ENCODE peak calls at places on chromosomes 2 and 18, in ten cellular contexts. N is heart right ventricle; S is left ventricle myocardium inferior; M is neural progenitor cell; A is HFF-Myc; R is tibial artery; G is pancreas; K is heart left ventricle; I is fibroblast of mammary gland; Y is effector memory CD4-positive, alpha-beta T cell. V is an unnamed sample.

GRCh38 chr2:217899231-217900009 is 103.4 kb downstream of the TNS1 start:
- DNase-seq in Y (no peak), M (peak), R (peak), G (peak), A (no peak), K (peak), S (peak), N (peak), I (peak), V (peak)

GRCh38 chr2:126399001-126399400 is 257.0 kb upstream of the GYPC start:
- DNase-seq in A (no peak), I (no peak), R (no peak), N (no peak), S (no peak), G (no peak), K (no peak), M (no peak), Y (no peak), V (no peak)

GRCh38 chr2:216644846-216645635 is 11.8 kb downstream of the IGFBP2 start:
- DNase-seq in Y (no peak), N (no peak), I (no peak), S (no peak), G (peak), R (no peak), A (no peak), M (no peak), K (no peak), V (no peak)

GRCh38 chr18:30578707-30579106 is 463.8 kb downstream of the DSC3 start:
- DNase-seq in M (no peak), K (no peak), G (no peak), N (no peak), A (no peak), I (no peak), R (no peak), Y (no peak), S (no peak), V (no peak)

GRCh38 chr2:57720728-57721627 is 325.6 kb upstream of the VRK2 start:
- DNase-seq in K (peak), I (peak), S (no peak), M (peak), R (no peak), Y (no peak), G (peak), A (peak), N (no peak), V (peak)

GRCh38 chr2:42854207-42854818 is 61.9 kb upstream of the HAAO start:
- DNase-seq in A (no peak), R (peak), Y (no peak), S (peak), N (peak), G (no peak), I (peak), M (peak), K (peak), V (no peak)

GRCh38 chr18:62556397-62556796 is 33.6 kb downstream of the ZCCHC2 start:
- DNase-seq in S (no peak), M (peak), N (no peak), Y (no peak), I (no peak), G (no peak), A (no peak), R (no peak), K (no peak), V (no peak)

GRCh38 chr2:151043484-151043883 is 218.2 kb downstream of the RBM43 start:
- DNase-seq in M (no peak), A (peak), G (no peak), R (no peak), Y (no peak), S (no peak), K (no peak), N (no peak), I (peak), V (peak)

GRCh38 chr2:65413610-65414009 is 18.8 kb downstream of the SPRED2 start:
- DNase-seq in R (no peak), N (no peak), I (no peak), A (no peak), S (no peak), M (no peak), Y (no peak), K (no peak), G (no peak), V (no peak)

GRCh38 chr2:200091126-200091525 is 135.7 kb downstream of the MAIP1 start:
- DNase-seq in G (no peak), I (no peak), K (no peak), M (peak), S (no peak), N (no peak), R (no peak), Y (no peak), A (no peak), V (no peak)

GRCh38 chr18:78542204-78542603 is 437.4 kb upstream of the SALL3 start:
- DNase-seq in K (peak), A (no peak), R (no peak), I (no peak), Y (no peak), G (peak), S (peak), N (peak), M (no peak), V (no peak)

GRCh38 chr2:105655244-105655643 is 89.5 kb upstream of the NCK2 start:
- DNase-seq in G (no peak), A (no peak), K (no peak), M (no peak), I (no peak), S (no peak), Y (no peak), R (no peak), N (no peak), V (no peak)

GRCh38 chr2:177038772-177039484 is 173.7 kb upstream of the HNRNPA3 start:
- DNase-seq in R (no peak), S (no peak), I (peak), A (no peak), N (no peak), K (no peak), Y (no peak), M (no peak), G (no peak), V (no peak)

DNA sequence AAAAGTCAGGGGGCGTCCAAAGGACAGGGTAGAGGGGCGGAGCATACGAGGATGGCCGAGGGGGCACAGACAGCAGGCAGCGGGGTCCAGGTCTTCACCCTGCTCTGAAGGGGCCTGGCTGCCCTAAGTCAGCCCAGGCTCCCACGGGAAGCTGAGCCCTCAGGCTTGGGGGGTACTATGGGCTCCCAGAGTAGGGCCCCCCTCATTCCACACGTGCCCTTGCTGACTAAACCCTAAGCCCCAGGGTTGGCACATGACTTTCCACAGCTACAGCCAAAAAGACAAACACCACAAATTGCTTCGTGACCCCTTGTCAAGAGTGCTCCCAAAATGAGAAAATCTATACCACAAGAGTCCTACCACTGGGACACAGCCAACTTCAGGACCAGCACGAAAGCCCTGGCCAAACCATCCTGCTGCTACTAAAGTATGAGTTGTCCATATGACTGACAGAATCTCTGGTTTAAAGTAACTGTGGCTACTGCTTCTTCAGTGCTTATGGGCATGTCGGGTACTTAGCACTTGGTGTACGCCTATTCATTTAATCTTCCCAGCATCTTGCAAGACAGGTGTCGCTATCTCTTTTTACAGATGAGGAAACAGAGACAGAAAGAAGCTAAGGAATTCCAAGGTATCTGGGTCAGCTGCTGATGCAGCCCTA is 203.6 kb upstream of the ID2 start:
- DNase-seq in R (peak), Y (no peak), I (no peak), S (no peak), G (no peak), M (no peak), A (no peak), K (no peak), N (no peak), V (no peak)
- H3K4me3 ChIP-seq in R (no peak), Y (peak), I (no peak), S (no peak), G (no peak), M (no peak), A (no peak), K (no peak), N (peak), V (no peak)

GRCh38 chr2:120442923-120443571 is 97.1 kb downstream of the INHBB start:
- DNase-seq in R (peak), I (no peak), Y (no peak), G (peak), A (no peak), N (no peak), K (peak), S (peak), M (peak), V (no peak)
- H3K4me3 ChIP-seq in R (peak), I (no peak), Y (peak), G (peak), A (no peak), N (peak), K (peak), S (peak), M (peak), V (peak)

GRCh38 chr18:57439617-57439975 is 4.4 kb downstream of the ONECUT2 start:
- DNase-seq in A (no peak), S (no peak), R (no peak), G (no peak), M (peak), N (no peak), I (no peak), Y (no peak), K (no peak), V (no peak)
- H3K4me3 ChIP-seq in A (no peak), S (peak), R (no peak), G (no peak), M (peak), N (no peak), I (no peak), Y (no peak), K (no peak), V (no peak)

DNA sequence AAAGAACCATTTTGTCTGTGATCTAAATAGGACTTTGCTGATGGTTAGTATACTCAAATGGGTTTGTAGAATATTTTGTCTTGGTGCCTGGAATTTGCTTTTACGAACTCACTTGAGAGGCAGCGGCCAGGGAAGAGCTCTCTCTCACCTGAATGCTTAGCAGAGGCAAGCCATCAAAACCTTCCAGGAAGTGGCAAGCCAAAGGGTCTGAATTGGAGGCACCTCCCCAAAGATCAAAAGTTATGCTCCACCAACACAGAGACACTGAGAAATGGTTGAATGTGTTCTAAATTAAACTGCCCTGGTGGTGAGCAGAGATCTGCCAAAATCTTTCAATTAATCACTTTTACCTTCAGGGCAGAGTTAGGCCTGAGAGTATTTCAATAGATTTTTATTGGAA is 415.8 kb downstream of the ARHGAP15 start:
- DNase-seq in A (no peak), R (no peak), K (no peak), I (no peak), N (no peak), Y (no peak), M (no peak), S (no peak), G (no peak), V (no peak)
- H3K4me3 ChIP-seq in A (no peak), R (no peak), K (no peak), I (no peak), N (no peak), Y (no peak), M (no peak), S (no peak), G (no peak), V (no peak)

GRCh38 chr2:239131521-239131920 is 269.3 kb downstream of the HDAC4 start:
- DNase-seq in A (no peak), S (no peak), K (no peak), N (no peak), Y (no peak), I (no peak), R (no peak), G (no peak), M (no peak), V (no peak)
- H3K4me3 ChIP-seq in A (no peak), S (no peak), K (no peak), N (no peak), Y (no peak), I (no peak), R (no peak), G (no peak), M (no peak), V (no peak)

DNA sequence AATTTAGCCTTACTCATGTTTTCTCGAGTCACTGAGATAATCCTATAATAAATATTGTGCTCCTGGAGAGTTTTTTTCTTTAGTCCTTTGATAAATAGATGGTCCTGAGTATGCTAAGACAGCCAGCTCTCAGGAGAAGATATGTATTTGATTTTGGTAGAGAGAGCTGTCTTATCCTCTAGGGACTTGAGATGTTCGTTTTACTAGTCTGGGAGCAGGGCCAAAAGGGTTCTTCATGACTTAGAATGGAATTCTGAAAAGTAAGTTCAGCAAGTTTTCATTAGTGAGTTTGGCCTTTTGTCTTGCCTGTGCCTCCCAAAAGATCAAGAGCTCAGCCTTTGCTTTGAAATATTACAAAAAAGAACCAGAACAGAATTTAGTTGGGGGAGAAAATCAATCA is 246.7 kb downstream of the BABAM2 start:
- DNase-seq in A (peak), M (no peak), Y (no peak), S (no peak), R (no peak), I (peak), G (no peak), K (peak), N (no peak), V (peak)
- H3K4me3 ChIP-seq in A (no peak), M (no peak), Y (no peak), S (no peak), R (no peak), I (no peak), G (no peak), K (no peak), N (no peak), V (no peak)

GRCh38 chr2:190062053-190062452 is 476 bp downstream of the MSTN start:
- DNase-seq in K (no peak), I (peak), N (no peak), G (no peak), Y (no peak), M (no peak), S (no peak), A (no peak), R (no peak), V (no peak)
- H3K4me3 ChIP-seq in K (no peak), I (no peak), N (no peak), G (no peak), Y (no peak), M (no peak), S (no peak), A (no peak), R (no peak), V (peak)

GRCh38 chr2:6852210-6852609 is 13.5 kb downstream of the CMPK2 start:
- DNase-seq in Y (no peak), I (no peak), M (no peak), G (no peak), N (no peak), A (no peak), K (no peak), S (no peak), R (no peak), V (no peak)

GRCh38 chr2:6856548-6856920 is 9.2 kb downstream of the CMPK2 start:
- DNase-seq in M (no peak), A (no peak), K (no peak), S (no peak), I (no peak), Y (no peak), N (no peak), G (no peak), R (no peak), V (no peak)

DNA sequence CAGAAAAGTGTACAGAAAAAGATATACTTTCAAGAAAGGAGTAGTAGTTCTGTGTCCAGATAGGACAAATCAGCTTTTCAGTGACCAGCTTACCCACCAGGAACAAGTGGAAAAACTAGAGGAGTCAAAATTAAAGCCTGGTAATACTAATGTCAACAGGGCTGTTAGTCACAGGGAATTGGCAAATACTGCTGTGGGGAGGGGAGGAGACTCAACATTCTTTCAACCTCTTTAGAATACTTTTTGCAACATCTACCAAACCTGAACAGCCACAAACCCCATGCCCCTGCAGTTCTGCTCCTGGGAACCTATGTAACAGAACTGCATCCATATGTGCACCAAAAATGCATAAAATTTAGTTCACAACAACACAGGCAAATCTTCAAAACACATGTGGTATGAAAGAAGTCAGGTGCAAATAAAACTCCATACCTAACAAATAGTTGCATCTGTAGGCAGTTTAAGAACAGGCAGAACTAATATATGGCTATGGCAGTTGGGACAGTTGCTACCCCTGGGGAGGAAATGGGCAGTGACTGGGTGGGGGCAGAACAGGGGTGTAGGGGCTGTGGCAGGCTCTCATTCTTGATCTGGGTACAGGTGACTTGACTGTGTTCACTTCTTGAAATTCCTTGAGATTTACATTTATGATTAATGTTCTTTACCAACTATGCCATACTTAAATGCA is 9.7 kb downstream of the CMPK2 start:
- DNase-seq in K (no peak), N (no peak), A (no peak), S (no peak), R (no peak), Y (no peak), G (no peak), M (no peak), I (no peak), V (no peak)
- H3K4me3 ChIP-seq in K (no peak), N (no peak), A (no peak), S (no peak), R (no peak), Y (no peak), G (no peak), M (no peak), I (no peak), V (no peak)